ENCODE peak calls at places on chromosomes 7 and 10, in ten cellular contexts. D, K, I, L, G, O, F, R, A and V are unnamed samples.

GRCh38 chr10:8174762-8175161 is 120.3 kb downstream of the GATA3 start:
- DNase-seq in D (no peak), K (no peak), I (no peak), L (no peak), G (no peak), O (no peak), F (no peak), R (no peak), A (no peak), V (no peak)

GRCh38 chr10:24721254-24722106 is 2.2 kb downstream of the ARHGAP21 start:
- DNase-seq in D (no peak), K (no peak), I (no peak), L (no peak), G (peak; percentile 45), O (no peak), F (no peak), R (peak; percentile 20), A (no peak), V (no peak)

GRCh38 chr7:122889116-122889515 is 2.9 kb upstream of the CADPS2 start:
- DNase-seq in D (no peak), K (no peak), I (no peak), L (no peak), G (no peak), O (no peak), F (no peak), R (no peak), A (no peak), V (no peak)

GRCh38 chr7:1637155-1637554 is 32.9 kb upstream of the ELFN1 start:
- DNase-seq in D (no peak), K (no peak), I (no peak), L (no peak), G (no peak), O (no peak), F (no peak), R (no peak), A (no peak), V (no peak)

GRCh38 chr10:79413196-79413595 is 32.2 kb downstream of the ZCCHC24 start:
- DNase-seq in D (no peak), K (no peak), I (peak; percentile 98), L (no peak), G (no peak), O (no peak), F (peak; percentile 67), R (peak; percentile 39), A (no peak), V (no peak)

GRCh38 chr7:29239638-29240037 is 45.1 kb downstream of the CHN2 start:
- DNase-seq in D (no peak), K (no peak), I (peak; percentile 42), L (no peak), G (peak; percentile 29), O (no peak), F (no peak), R (no peak), A (no peak), V (no peak)

GRCh38 chr10:68861253-68861652 is 33.9 kb downstream of the STOX1 start:
- DNase-seq in D (no peak), K (no peak), I (peak; percentile 44), L (no peak), G (peak; percentile 11), O (peak; percentile 26), F (no peak), R (no peak), A (peak; percentile 32), V (no peak)

GRCh38 chr10:100767428-100767779 is 22.0 kb downstream of the PAX2 start:
- DNase-seq in D (no peak), K (no peak), I (no peak), L (no peak), G (no peak), O (no peak), F (no peak), R (no peak), A (no peak), V (no peak)

GRCh38 chr7:128869138-128869943 is 6.7 kb downstream of the ATP6V1F start:
- DNase-seq in D (peak; percentile 84), K (no peak), I (peak; percentile 29), L (no peak), G (peak; percentile 30), O (peak; percentile 59), F (peak; percentile 70), R (peak; percentile 42), A (peak; percentile 37), V (no peak)

GRCh38 chr7:143244321-143244720 is 18.9 kb upstream of the GSTK1 start:
- DNase-seq in D (no peak), K (no peak), I (no peak), L (no peak), G (no peak), O (no peak), F (no peak), R (no peak), A (no peak), V (no peak)

GRCh38 chr7:46360811-46361210 is 439.7 kb upstream of the IGFBP3 start:
- DNase-seq in D (no peak), K (no peak), I (no peak), L (no peak), G (no peak), O (no peak), F (no peak), R (no peak), A (no peak), V (no peak)

GRCh38 chr7:84677386-84677785 is 482.8 kb upstream of the SEMA3A start:
- DNase-seq in D (no peak), K (no peak), I (no peak), L (no peak), G (no peak), O (no peak), F (peak; percentile 10), R (no peak), A (peak; percentile 19), V (no peak)

GRCh38 chr7:155948845-155949244 is 136.6 kb upstream of the SHH start:
- DNase-seq in D (no peak), K (no peak), I (no peak), L (no peak), G (no peak), O (no peak), F (no peak), R (no peak), A (no peak), V (no peak)

GRCh38 chr7:151857866-151858440 is 19.0 kb downstream of the PRKAG2 start:
- DNase-seq in D (no peak), K (no peak), I (no peak), L (no peak), G (no peak), O (no peak), F (no peak), R (no peak), A (no peak), V (no peak)

GRCh38 chr7:151857412-151857811 is 19.5 kb downstream of the PRKAG2 start:
- DNase-seq in D (no peak), K (no peak), I (no peak), L (no peak), G (no peak), O (no peak), F (no peak), R (peak; percentile 9), A (no peak), V (no peak)

GRCh38 chr7:151859948-151860685 is 16.8 kb downstream of the PRKAG2 start:
- DNase-seq in D (no peak), K (no peak), I (no peak), L (no peak), G (no peak), O (no peak), F (no peak), R (no peak), A (no peak), V (no peak)

GRCh38 chr7:151859111-151859947 is 17.6 kb downstream of the PRKAG2 start:
- DNase-seq in D (no peak), K (no peak), I (no peak), L (no peak), G (no peak), O (no peak), F (no peak), R (peak; percentile 51), A (no peak), V (no peak)

GRCh38 chr7:151858456-151858855 is 18.5 kb downstream of the PRKAG2 start:
- DNase-seq in D (no peak), K (no peak), I (no peak), L (no peak), G (no peak), O (no peak), F (no peak), R (no peak), A (no peak), V (no peak)
- TF ChIP-seq CTCF in D (no peak), K (no peak), I (no peak), L (no peak), G (no peak), O (no peak), F (no peak), R (no peak), A (no peak), V (no peak)

GRCh38 chr7:112515989-112516388 is 35.2 kb downstream of the LSMEM1 start:
- DNase-seq in D (no peak), K (no peak), I (peak; percentile 25), L (no peak), G (peak; percentile 14), O (no peak), F (no peak), R (no peak), A (no peak), V (no peak)
- TF ChIP-seq CTCF in D (no peak), K (no peak), I (no peak), L (no peak), G (no peak), O (peak; percentile 32), F (no peak), R (no peak), A (no peak), V (no peak)

GRCh38 chr7:69620063-69620462 is 21.8 kb downstream of the AUTS2 start:
- DNase-seq in D (no peak), K (no peak), I (no peak), L (no peak), G (no peak), O (no peak), F (no peak), R (no peak), A (no peak), V (no peak)
- TF ChIP-seq CTCF in D (no peak), K (no peak), I (no peak), L (no peak), G (no peak), O (no peak), F (no peak), R (no peak), A (no peak), V (no peak)

DNA sequence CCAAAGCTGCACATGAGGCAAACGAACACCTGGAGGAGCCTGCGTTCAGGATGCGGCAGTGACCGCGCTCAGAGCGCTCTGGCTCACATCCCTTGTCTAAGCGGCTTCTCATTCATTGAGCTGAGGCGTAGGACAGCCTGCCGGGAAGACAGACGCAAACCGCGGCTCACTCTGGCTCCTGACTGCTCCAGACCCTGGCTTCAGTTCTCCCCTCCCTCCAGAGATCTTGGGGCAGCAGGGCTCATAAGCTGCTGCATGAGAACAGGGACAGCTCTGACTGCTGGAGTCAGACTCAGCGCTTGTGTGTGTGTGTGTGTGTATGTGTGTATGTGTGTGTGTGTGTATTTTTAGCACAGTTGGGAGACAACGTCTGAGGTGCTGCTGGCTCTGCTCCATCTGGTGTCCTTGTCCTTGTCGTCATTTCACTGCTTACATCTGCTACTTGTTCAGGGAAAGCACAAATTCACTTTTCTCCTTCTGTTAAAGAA is 15.8 kb upstream of the LYZL2 start:
- DNase-seq in D (no peak), K (no peak), I (no peak), L (no peak), G (peak; percentile 34), O (no peak), F (peak; percentile 15), R (peak; percentile 38), A (peak; percentile 27), V (peak; percentile 6)
- TF ChIP-seq CTCF in D (no peak), K (no peak), I (no peak), L (no peak), G (no peak), O (no peak), F (no peak), R (no peak), A (no peak), V (no peak)

GRCh38 chr10:97686301-97686961 is 610 bp downstream of the AVPI1 start:
- DNase-seq in D (no peak), K (no peak), I (no peak), L (no peak), G (peak; percentile 54), O (peak; percentile 54), F (no peak), R (no peak), A (no peak), V (no peak)
- TF ChIP-seq CTCF in D (no peak), K (no peak), I (no peak), L (no peak), G (peak; percentile 15), O (peak; percentile 62), F (no peak), R (no peak), A (no peak), V (no peak)